ENCODE peak calls at places on chromosomes 11 and 22, in eight cellular contexts. L, Y, G, V, X, F, S and U are unnamed samples.

GRCh38 chr11:73270855-73271477 is 1.2 kb upstream of the P2RY6 start:
- DNase-seq in L (no peak), Y (no peak), G (no peak), V (no peak), X (no peak), F (no peak), S (no peak), U (no peak)

GRCh38 chr11:65438257-65439151 is 15.9 kb downstream of the NEAT1 start:
- DNase-seq in L (no peak), Y (no peak), G (no peak), V (no peak), X (peak), F (peak), S (no peak), U (peak)

GRCh38 chr22:31022516-31022915 is 53.5 kb downstream of the TUG1 start:
- DNase-seq in L (no peak), Y (no peak), G (no peak), V (no peak), X (no peak), F (no peak), S (no peak), U (no peak)

GRCh38 chr11:19437760-19438159 is 197.0 kb upstream of the E2F8 start:
- DNase-seq in L (no peak), Y (no peak), G (peak), V (no peak), X (peak), F (peak), S (no peak), U (peak)

GRCh38 chr11:2265396-2265795 is 5.0 kb downstream of the ASCL2 start:
- DNase-seq in L (no peak), Y (no peak), G (no peak), V (no peak), X (no peak), F (no peak), S (peak), U (peak)

GRCh38 chr11:80826808-80827207 is 1386.0 kb upstream of the TENM4 start:
- DNase-seq in L (no peak), Y (no peak), G (no peak), V (no peak), X (no peak), F (no peak), S (no peak), U (no peak)

GRCh38 chr11:2650343-2650867 is 49.4 kb downstream of the KCNQ1OT1 start:
- DNase-seq in L (no peak), Y (no peak), G (no peak), V (no peak), X (no peak), F (no peak), S (no peak), U (peak)

GRCh38 chr11:65501005-65501529 is 2.2 kb downstream of the MALAT1 start:
- DNase-seq in L (no peak), Y (no peak), G (no peak), V (no peak), X (peak), F (no peak), S (peak), U (peak)

GRCh38 chr11:12163181-12163841 is 52.9 kb downstream of the MICAL2 start:
- DNase-seq in L (peak), Y (no peak), G (peak), V (peak), X (peak), F (peak), S (no peak), U (no peak)

GRCh38 chr11:20247540-20248138 is 87.4 kb upstream of the DBX1 start:
- DNase-seq in L (no peak), Y (peak), G (peak), V (no peak), X (no peak), F (no peak), S (no peak), U (no peak)

GRCh38 chr11:111759375-111759774 is 6.8 kb downstream of the PPP2R1B start:
- DNase-seq in L (no peak), Y (no peak), G (no peak), V (no peak), X (no peak), F (no peak), S (no peak), U (no peak)

GRCh38 chr11:117824571-117825537 is at the start of gene FXYD2:
- DNase-seq in L (no peak), Y (no peak), G (no peak), V (no peak), X (no peak), F (no peak), S (no peak), U (no peak)

GRCh38 chr11:115930276-115930675 is 426.1 kb upstream of the CADM1 start:
- DNase-seq in L (no peak), Y (no peak), G (no peak), V (no peak), X (no peak), F (no peak), S (peak), U (peak)

GRCh38 chr11:47904048-47904447 is 55.9 kb upstream of the NUP160 start:
- DNase-seq in L (no peak), Y (no peak), G (no peak), V (no peak), X (peak), F (peak), S (no peak), U (no peak)

GRCh38 chr11:82906236-82906635 is 4.7 kb downstream of the DDIAS start:
- DNase-seq in L (peak), Y (peak), G (peak), V (peak), X (peak), F (peak), S (peak), U (peak)

GRCh38 chr11:597166-597725 is 18.5 kb downstream of the IRF7 start:
- DNase-seq in L (no peak), Y (peak), G (no peak), V (peak), X (no peak), F (no peak), S (no peak), U (no peak)

GRCh38 chr11:36238881-36239280 is 50.3 kb downstream of the COMMD9 start:
- DNase-seq in L (no peak), Y (no peak), G (no peak), V (no peak), X (no peak), F (no peak), S (no peak), U (no peak)

GRCh38 chr11:69156673-69157155 is 979 bp downstream of the SMIM38 start:
- DNase-seq in L (peak), Y (no peak), G (no peak), V (no peak), X (peak), F (peak), S (no peak), U (peak)

GRCh38 chr22:50313021-50313420 is 5.6 kb upstream of the PLXNB2 start:
- DNase-seq in L (no peak), Y (no peak), G (no peak), V (no peak), X (no peak), F (no peak), S (no peak), U (no peak)
- H3K4me2 ChIP-seq in L (no peak), Y (no peak), G (no peak), V (no peak), X (no peak), F (no peak), S (peak), U (no peak)

DNA sequence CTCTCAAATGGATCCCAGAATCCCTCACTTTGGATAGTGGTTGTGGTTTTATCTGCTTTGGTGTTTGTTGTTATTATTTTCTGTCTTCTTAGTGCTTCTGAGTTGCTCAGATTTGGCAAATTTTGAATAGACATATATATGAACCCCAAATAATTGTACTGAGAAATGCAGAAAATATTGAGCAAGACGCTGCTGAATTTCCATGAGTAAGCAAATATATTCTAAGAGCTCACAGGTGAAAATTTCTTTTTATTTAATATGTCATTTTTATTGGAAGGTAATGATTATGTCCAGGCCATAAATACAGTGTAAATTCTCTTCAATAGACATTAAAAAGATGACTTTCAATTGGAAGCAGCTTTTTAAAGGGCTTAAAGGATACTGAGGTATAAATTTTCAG is 152.1 kb downstream of the FAT3 start:
- DNase-seq in L (no peak), Y (no peak), G (no peak), V (no peak), X (no peak), F (no peak), S (no peak), U (no peak)
- H3K4me2 ChIP-seq in L (no peak), Y (no peak), G (peak), V (no peak), X (no peak), F (no peak), S (no peak), U (no peak)

DNA sequence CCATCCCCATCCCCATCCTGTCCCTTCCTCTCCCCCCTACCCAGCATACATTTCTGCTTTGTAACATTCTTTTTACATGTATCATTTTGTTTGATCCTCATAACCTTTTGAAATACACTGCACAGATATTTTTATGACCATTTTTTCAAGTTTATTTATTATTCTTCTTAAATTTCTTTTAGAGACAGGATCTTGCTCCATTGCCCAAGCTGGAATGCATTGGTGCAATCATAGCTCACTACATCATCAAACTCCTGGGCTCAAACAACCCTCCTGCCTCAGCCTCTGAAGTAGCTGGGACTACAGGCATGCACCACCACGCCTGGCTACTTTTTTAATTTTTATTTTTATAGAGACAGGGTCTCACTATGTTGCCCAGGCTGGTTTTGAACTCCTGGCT is 99.4 kb upstream of the AKIP1 start:
- DNase-seq in L (no peak), Y (no peak), G (no peak), V (no peak), X (peak), F (peak), S (no peak), U (no peak)
- H3K4me2 ChIP-seq in L (peak), Y (peak), G (peak), V (no peak), X (peak), F (peak), S (no peak), U (no peak)

DNA sequence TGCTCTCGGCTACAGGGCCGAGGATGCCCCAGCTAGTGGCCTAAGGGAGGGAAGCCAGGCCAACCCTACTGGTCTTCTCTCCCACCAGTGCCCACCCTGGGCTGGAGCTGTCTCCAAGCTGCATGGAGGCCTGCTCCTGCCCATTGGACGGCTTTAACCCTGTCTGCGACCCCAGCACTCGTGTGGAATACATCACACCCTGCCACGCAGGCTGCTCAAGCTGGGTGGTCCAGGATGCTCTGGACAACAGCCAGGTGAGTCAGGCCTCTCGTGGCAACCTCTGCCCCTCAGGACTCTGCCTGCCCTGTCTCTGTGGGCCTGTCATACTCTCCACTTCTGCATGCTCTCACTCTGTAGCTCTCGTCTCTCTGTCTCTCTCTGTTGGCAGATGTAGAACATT is 44.1 kb upstream of the TPBGL start:
- DNase-seq in L (no peak), Y (no peak), G (no peak), V (no peak), X (no peak), F (no peak), S (no peak), U (no peak)
- H3K4me2 ChIP-seq in L (no peak), Y (no peak), G (no peak), V (no peak), X (no peak), F (no peak), S (no peak), U (no peak)